ENCODE peak calls at places on chromosome 13, in ten cellular contexts. T is brain microvascular endothelial cell; U is stimulated activated CD8-positive, alpha-beta memory T cell treated with anti-CD3 and anti-CD28 coated beads, Interleukin-2, amount 100 ng/mL, for 48 hours; J is hepatocyte; Y is dermis microvascular lymphatic vessel endothelial cell; K is HS-5; B is effector CD4-positive, alpha-beta T cell; L is GM23248; H is lung; S is GM12864. M is an unnamed sample.

GRCh38 chr13:34933349-34933748 is 8.7 kb upstream of the NBEA start:
- DNase-seq in T (no peak), U (no peak), J (no peak), Y (no peak), K (no peak), B (no peak), L (no peak), H (no peak), S (no peak), M (no peak)

GRCh38 chr13:31200636-31200970 is 828 bp downstream of the B3GLCT start:
- DNase-seq in T (peak; percentile 7), U (peak; percentile 30), J (peak; percentile 75), Y (no peak), K (no peak), B (no peak), L (no peak), H (peak; percentile 43), S (no peak), M (no peak)

GRCh38 chr13:48560657-48561337 is 27.9 kb upstream of the RCBTB2 start:
- DNase-seq in T (no peak), U (no peak), J (no peak), Y (no peak), K (no peak), B (no peak), L (no peak), H (no peak), S (no peak), M (no peak)

GRCh38 chr13:111175948-111176347 is 60.8 kb downstream of the ARHGEF7 start:
- DNase-seq in T (no peak), U (no peak), J (no peak), Y (no peak), K (no peak), B (no peak), L (no peak), H (no peak), S (no peak), M (no peak)

GRCh38 chr13:51942189-51942588 is 69.1 kb downstream of the ATP7B start:
- DNase-seq in T (no peak), U (no peak), J (no peak), Y (no peak), K (no peak), B (no peak), L (no peak), H (no peak), S (no peak), M (no peak)

GRCh38 chr13:111270765-111271164 is 49.7 kb upstream of the TEX29 start:
- DNase-seq in T (peak; percentile 70), U (no peak), J (no peak), Y (no peak), K (no peak), B (no peak), L (peak; percentile 86), H (no peak), S (no peak), M (no peak)

GRCh38 chr13:75993246-75993645 is 357.1 kb downstream of the LMO7 start:
- DNase-seq in T (no peak), U (no peak), J (no peak), Y (no peak), K (no peak), B (no peak), L (no peak), H (no peak), S (no peak), M (no peak)

GRCh38 chr13:77898097-77898496 is 20.5 kb downstream of the EDNRB start:
- DNase-seq in T (no peak), U (no peak), J (no peak), Y (no peak), K (no peak), B (no peak), L (peak; percentile 64), H (no peak), S (peak; percentile 67), M (peak; percentile 72)

GRCh38 chr13:40480915-40481525 is 185.4 kb downstream of the FOXO1 start:
- DNase-seq in T (no peak), U (no peak), J (no peak), Y (no peak), K (no peak), B (no peak), L (no peak), H (no peak), S (no peak), M (no peak)

GRCh38 chr13:37109080-37109678 is 3.7 kb upstream of the CSNK1A1L start:
- DNase-seq in T (peak; percentile 68), U (no peak), J (peak; percentile 60), Y (peak; percentile 48), K (no peak), B (no peak), L (peak; percentile 69), H (no peak), S (no peak), M (peak; percentile 36)

GRCh38 chr13:46288570-46289259 is 77.0 kb downstream of the LRRC63 start:
- DNase-seq in T (peak; percentile 36), U (no peak), J (peak; percentile 68), Y (peak; percentile 6), K (no peak), B (no peak), L (peak; percentile 62), H (no peak), S (no peak), M (peak; percentile 39)

GRCh38 chr13:113629814-113630213 is 28.2 kb downstream of the ATP4B start:
- DNase-seq in T (no peak), U (no peak), J (no peak), Y (no peak), K (no peak), B (no peak), L (no peak), H (no peak), S (no peak), M (no peak)

GRCh38 chr13:32257649-32258048 is 57.5 kb downstream of the ZAR1L start:
- DNase-seq in T (no peak), U (no peak), J (no peak), Y (no peak), K (no peak), B (no peak), L (no peak), H (no peak), S (no peak), M (no peak)

GRCh38 chr13:87999791-88000190 is 328.6 kb downstream of the SLITRK5 start:
- DNase-seq in T (no peak), U (no peak), J (no peak), Y (no peak), K (no peak), B (no peak), L (peak; percentile 26), H (no peak), S (no peak), M (no peak)

GRCh38 chr13:73983109-73983508 is 151.1 kb downstream of the KLF12 start:
- DNase-seq in T (no peak), U (no peak), J (no peak), Y (no peak), K (no peak), B (no peak), L (no peak), H (no peak), S (no peak), M (no peak)

GRCh38 chr13:51895906-51896888 is 34.4 kb downstream of the CCDC70 start:
- DNase-seq in T (peak; percentile 54), U (peak; percentile 11), J (peak; percentile 68), Y (peak; percentile 36), K (peak; percentile 4), B (peak; percentile 7), L (peak; percentile 76), H (peak; percentile 55), S (peak; percentile 8), M (peak; percentile 16)

GRCh38 chr13:80131204-80131603 is 209.7 kb downstream of the SPRY2 start:
- DNase-seq in T (peak; percentile 75), U (no peak), J (peak; percentile 67), Y (peak; percentile 33), K (no peak), B (no peak), L (peak; percentile 80), H (peak; percentile 82), S (no peak), M (no peak)

GRCh38 chr13:21420706-21421105 is 38.4 kb downstream of the ZDHHC20 start:
- DNase-seq in T (peak; percentile 29), U (no peak), J (peak; percentile 17), Y (no peak), K (no peak), B (no peak), L (peak; percentile 61), H (no peak), S (no peak), M (no peak)

GRCh38 chr13:40389081-40389641 is 277.3 kb downstream of the FOXO1 start:
- DNase-seq in T (no peak), U (no peak), J (no peak), Y (no peak), K (no peak), B (peak; percentile 28), L (no peak), H (no peak), S (no peak), M (no peak)

GRCh38 chr13:30880151-30880551 is 25.9 kb upstream of the MEDAG start:
- DNase-seq in T (peak; percentile 16), U (no peak), J (no peak), Y (no peak), K (no peak), B (no peak), L (peak; percentile 87), H (no peak), S (no peak), M (no peak)

GRCh38 chr13:112132142-112132541 is 65.2 kb downstream of the SOX1 start:
- DNase-seq in T (no peak), U (no peak), J (no peak), Y (no peak), K (no peak), B (no peak), L (no peak), H (no peak), S (no peak), M (no peak)

GRCh38 chr13:76538004-76538403 is 348.2 kb downstream of the KCTD12 start:
- DNase-seq in T (no peak), U (no peak), J (no peak), Y (no peak), K (no peak), B (no peak), L (no peak), H (no peak), S (no peak), M (no peak)

GRCh38 chr13:73967397-73968165 is 166.6 kb downstream of the KLF12 start:
- DNase-seq in T (no peak), U (no peak), J (no peak), Y (no peak), K (no peak), B (no peak), L (no peak), H (no peak), S (peak; percentile 89), M (no peak)

GRCh38 chr13:76383671-76384461 is 502.3 kb downstream of the KCTD12 start:
- DNase-seq in T (peak; percentile 92), U (no peak), J (peak; percentile 70), Y (no peak), K (peak; percentile 20), B (no peak), L (peak; percentile 87), H (peak; percentile 58), S (no peak), M (no peak)

GRCh38 chr13:42272115-42272756 is at the start of gene AKAP11:
- DNase-seq in T (peak; percentile 24), U (peak; percentile 30), J (peak; percentile 73), Y (no peak), K (no peak), B (peak; percentile 39), L (peak; percentile 75), H (peak; percentile 30), S (no peak), M (no peak)

GRCh38 chr13:23087884-23088283 is 92.9 kb upstream of the SGCG start:
- DNase-seq in T (peak; percentile 4), U (peak; percentile 3), J (peak; percentile 32), Y (no peak), K (no peak), B (no peak), L (peak; percentile 39), H (no peak), S (no peak), M (no peak)

GRCh38 chr13:40285634-40286033 is 380.8 kb downstream of the FOXO1 start:
- DNase-seq in T (no peak), U (no peak), J (no peak), Y (no peak), K (no peak), B (no peak), L (no peak), H (no peak), S (no peak), M (no peak)

GRCh38 chr13:28100149-28101121 is at the start of gene FLT3:
- DNase-seq in T (peak; percentile 9), U (peak; percentile 13), J (peak; percentile 27), Y (no peak), K (no peak), B (peak; percentile 3), L (peak; percentile 38), H (no peak), S (no peak), M (no peak)

M was measured in glomerular endothelial cell.